ENCODE peak calls at places on chromosomes 2 and 18, in nine cellular contexts. E is globus pallidus; C is choroid plexus epithelial cell; K is pulmonary artery endothelial cell; O is CD8-positive, alpha-beta T cell; W is CD8-positive, alpha-beta memory T cell; T is Right ventricle myocardium superior; N is activated naive CD4-positive, alpha-beta T cell treated with anti-CD3 and anti-CD28 coated beads, Interleukin-2, amount 10 ng/mL, durations not matched to agents 7 days and 5 days; M is iPS-NIHi11. F is an unnamed sample.

GRCh38 chr2:222398446-222398885 is 25.9 kb upstream of the SGPP2 start:
- DNase-seq in K (no peak), C (no peak), O (no peak), W (no peak), T (no peak), M (no peak), E (no peak), N (no peak), F (no peak)

GRCh38 chr2:182994228-182994912 is 43.9 kb downstream of the NCKAP1 start:
- DNase-seq in W (no peak), E (no peak), K (no peak), T (no peak), C (no peak), N (no peak), M (no peak), O (no peak), F (no peak)

GRCh38 chr18:55189972-55190371 is 230.7 kb upstream of the CCDC68 start:
- DNase-seq in K (no peak), W (no peak), E (no peak), C (no peak), O (no peak), M (peak), N (no peak), T (no peak), F (no peak)

GRCh38 chr18:25261768-25262167 is 90.2 kb downstream of the ZNF521 start:
- DNase-seq in E (no peak), N (no peak), T (no peak), W (no peak), C (no peak), O (no peak), M (no peak), K (no peak), F (no peak)

GRCh38 chr18:74373428-74373827 is 57.8 kb downstream of the C18orf63 start:
- DNase-seq in M (no peak), C (no peak), W (peak), N (peak), O (peak), E (no peak), K (no peak), T (no peak), F (no peak)

GRCh38 chr2:23826079-23826478 is 100.8 kb downstream of the ATAD2B start:
- DNase-seq in C (no peak), T (no peak), N (no peak), E (no peak), O (no peak), K (no peak), M (no peak), W (no peak), F (no peak)

GRCh38 chr2:161426788-161427412 is 10.8 kb downstream of the TBR1 start:
- DNase-seq in C (peak), T (no peak), N (peak), W (no peak), M (no peak), K (no peak), O (no peak), E (no peak), F (no peak)

GRCh38 chr2:159613515-159614336 is 2.6 kb downstream of the BAZ2B start:
- DNase-seq in C (peak), K (no peak), T (no peak), E (peak), M (no peak), O (no peak), N (no peak), W (no peak), F (no peak)

GRCh38 chr18:361941-362913 is 94.4 kb upstream of the THOC1 start:
- DNase-seq in O (no peak), N (no peak), K (no peak), W (no peak), E (no peak), M (peak), T (peak), C (peak), F (no peak)

GRCh38 chr2:216666461-216667233 is 28.7 kb downstream of the IGFBP5 start:
- DNase-seq in T (peak), E (peak), O (peak), K (no peak), N (peak), M (peak), W (peak), C (peak), F (peak)

GRCh38 chr2:121309801-121310200 is 24.8 kb upstream of the TFCP2L1 start:
- DNase-seq in O (no peak), N (no peak), W (no peak), T (no peak), M (no peak), C (no peak), E (no peak), K (peak), F (no peak)

GRCh38 chr18:22136395-22136794 is 33.0 kb upstream of the GATA6 start:
- DNase-seq in N (no peak), K (peak), E (no peak), W (no peak), O (no peak), C (peak), M (no peak), T (no peak), F (no peak)

GRCh38 chr2:120917876-120918275 is 182.2 kb downstream of the GLI2 start:
- DNase-seq in K (no peak), C (peak), W (no peak), M (no peak), T (no peak), E (no peak), O (no peak), N (no peak), F (no peak)

GRCh38 chr2:150403457-150403856 is 84.0 kb downstream of the RND3 start:
- DNase-seq in E (no peak), K (no peak), W (no peak), O (no peak), T (no peak), M (no peak), N (no peak), C (no peak), F (no peak)

GRCh38 chr2:189613077-189613636 is 32.6 kb upstream of the SLC40A1 start:
- DNase-seq in W (no peak), N (no peak), C (peak), T (no peak), E (no peak), K (peak), O (no peak), M (no peak), F (no peak)

GRCh38 chr18:45745817-45746461 is 22.0 kb downstream of the SLC14A1 start:
- DNase-seq in C (no peak), E (no peak), K (peak), M (no peak), N (no peak), W (no peak), T (no peak), O (no peak), F (no peak)

GRCh38 chr2:126429129-126429528 is 226.8 kb upstream of the GYPC start:
- DNase-seq in W (no peak), O (no peak), C (no peak), K (no peak), T (no peak), E (no peak), N (no peak), M (no peak), F (no peak)

GRCh38 chr2:217804786-217805678 is 197.8 kb downstream of the TNS1 start:
- DNase-seq in N (no peak), E (no peak), T (peak), W (peak), O (no peak), M (no peak), C (peak), K (no peak), F (no peak)

F was measured in lower lobe of right lung.